ENCODE peak calls at places on chromosomes 12 and 14, in six cellular contexts. Q is GM23338, E is keratinocyte, T is pancreas, P is esophagus squamous epithelium, B is fibroblast of lung. H is an unnamed sample.

GRCh38 chr14:28673056-28673455 is 93.5 kb upstream of the FOXG1 start:
- DNase-seq in Q (no peak), E (no peak), T (no peak), P (no peak), B (no peak), H (no peak)

GRCh38 chr12:124040286-124040685 is 67.3 kb downstream of the ZNF664 start:
- DNase-seq in Q (no peak), E (no peak), T (no peak), P (no peak), B (no peak), H (no peak)

GRCh38 chr12:19035552-19035951 is 94.0 kb upstream of the PLEKHA5 start:
- DNase-seq in Q (no peak), E (no peak), T (no peak), P (no peak), B (peak), H (no peak)

GRCh38 chr12:52496054-52496453 is 3.0 kb upstream of the KRT6A start:
- DNase-seq in Q (no peak), E (no peak), T (no peak), P (no peak), B (no peak), H (no peak)

GRCh38 chr14:100790785-100791667 is 34.9 kb upstream of the MEG3 start:
- DNase-seq in Q (no peak), E (no peak), T (no peak), P (no peak), B (peak), H (no peak)

GRCh38 chr12:52251367-52252055 is 18.5 kb downstream of the KRT7 start:
- DNase-seq in Q (no peak), E (no peak), T (peak), P (no peak), B (no peak), H (no peak)

GRCh38 chr12:101931498-101932326 is 54.3 kb downstream of the DRAM1 start:
- DNase-seq in Q (no peak), E (no peak), T (no peak), P (no peak), B (no peak), H (no peak)

GRCh38 chr14:65164068-65164824 is 61.9 kb upstream of the MAX start:
- DNase-seq in Q (peak), E (no peak), T (peak), P (no peak), B (peak), H (no peak)

DNA sequence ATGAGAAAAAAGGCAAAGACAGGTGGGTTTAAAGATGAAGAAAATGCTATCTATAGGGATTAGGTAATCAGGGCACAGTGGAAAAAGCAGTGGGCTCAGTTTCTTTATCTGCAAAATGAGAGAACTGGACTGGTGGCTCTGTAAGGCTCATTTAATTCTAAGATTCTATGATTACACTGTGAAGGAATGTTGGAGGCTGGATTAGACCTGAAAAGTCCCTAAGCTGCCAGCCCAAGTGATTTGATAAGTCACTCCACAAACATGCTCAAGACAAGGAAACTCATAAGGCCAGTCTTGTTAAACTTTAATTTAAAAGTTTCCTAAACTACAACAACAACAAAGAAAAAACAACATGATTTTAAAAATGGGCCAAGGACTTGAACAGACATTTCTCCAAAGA is 75.1 kb downstream of the DCAF5 start:
- DNase-seq in Q (no peak), E (no peak), T (no peak), P (no peak), B (peak), H (no peak)
- H3K27ac ChIP-seq in Q (no peak), E (peak), T (no peak), P (peak), B (peak), H (no peak)

GRCh38 chr12:48005750-48006021 is 1.4 kb upstream of the COL2A1 start:
- DNase-seq in Q (no peak), E (no peak), T (no peak), P (no peak), B (no peak), H (no peak)

GRCh38 chr12:48002773-48003218 is 1.5 kb downstream of the COL2A1 start:
- DNase-seq in Q (peak), E (no peak), T (peak), P (no peak), B (peak), H (peak)

GRCh38 chr12:48004941-48005749 is 869 bp upstream of the COL2A1 start:
- DNase-seq in Q (peak), E (no peak), T (no peak), P (no peak), B (no peak), H (no peak)

GRCh38 chr12:48003226-48004038 is 844 bp downstream of the COL2A1 start:
- DNase-seq in Q (peak), E (no peak), T (no peak), P (no peak), B (peak), H (no peak)

DNA sequence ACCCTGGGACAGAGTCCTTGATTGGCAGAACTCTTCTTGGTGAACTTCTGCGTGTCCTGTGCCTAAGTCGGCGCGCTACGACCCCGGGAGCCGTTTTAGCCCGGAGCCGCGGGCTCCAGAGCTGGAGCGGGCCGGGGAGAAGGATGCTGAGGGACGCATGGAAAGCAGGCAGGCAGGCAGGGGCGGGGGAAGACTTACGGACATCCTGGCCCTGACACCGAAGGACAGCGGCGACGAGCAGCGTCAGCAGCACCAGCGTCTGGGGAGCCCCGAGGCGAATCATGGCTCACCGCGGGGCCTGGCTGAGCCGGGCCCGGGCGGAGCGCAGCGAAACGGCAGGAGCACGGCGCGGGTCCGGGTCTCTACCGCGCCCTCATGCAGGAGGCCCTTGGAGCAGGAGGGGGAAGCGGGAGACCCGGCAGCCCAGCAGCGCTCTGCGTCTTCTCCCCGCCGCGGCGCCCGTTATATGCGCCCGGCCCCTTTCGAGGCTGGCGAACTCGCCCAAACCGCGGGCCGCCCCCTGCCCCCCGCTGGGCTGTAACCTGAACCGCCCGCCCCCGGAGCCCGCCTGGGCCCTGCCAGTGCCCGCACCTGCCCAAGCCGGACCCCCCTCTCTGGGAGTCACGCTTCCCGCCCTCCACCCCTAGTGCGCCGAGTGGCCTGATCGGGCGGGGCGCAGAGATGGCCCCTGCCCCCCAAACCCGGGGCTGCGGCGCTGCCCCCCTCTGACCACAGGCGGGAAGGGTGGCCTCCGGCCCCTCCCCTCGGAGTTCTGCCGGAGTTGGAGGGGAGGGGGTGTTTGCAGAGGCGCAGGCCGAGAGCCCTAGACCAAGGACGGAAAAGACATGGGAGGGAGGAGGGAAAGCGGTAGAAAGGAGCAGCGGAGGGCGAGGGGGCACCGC is at the start of gene COL2A1:
- DNase-seq in Q (peak), E (no peak), T (no peak), P (no peak), B (peak), H (peak)
- H3K4me3 ChIP-seq in Q (peak), E (no peak), T (no peak), P (peak), B (peak), H (peak)

GRCh38 chr12:21223930-21224329 is 92.9 kb downstream of the SLCO1B1 start:
- DNase-seq in Q (no peak), E (no peak), T (no peak), P (no peak), B (no peak), H (no peak)

GRCh38 chr12:21221778-21222177 is 90.8 kb downstream of the SLCO1B1 start:
- DNase-seq in Q (no peak), E (no peak), T (no peak), P (no peak), B (no peak), H (no peak)

GRCh38 chr12:21221072-21221471 is 90.1 kb downstream of the SLCO1B1 start:
- DNase-seq in Q (no peak), E (no peak), T (no peak), P (no peak), B (no peak), H (no peak)

GRCh38 chr12:21219206-21219605 is 88.2 kb downstream of the SLCO1B1 start:
- DNase-seq in Q (no peak), E (no peak), T (no peak), P (no peak), B (no peak), H (no peak)

GRCh38 chr12:21220266-21220665 is 89.3 kb downstream of the SLCO1B1 start:
- DNase-seq in Q (no peak), E (no peak), T (no peak), P (no peak), B (no peak), H (no peak)
- TF ChIP-seq CTCF in Q (no peak), E (no peak), T (no peak), P (no peak), B (no peak), H (no peak)

GRCh38 chr12:13210543-13211190 is 14.1 kb downstream of the EMP1 start:
- DNase-seq in Q (no peak), E (no peak), T (no peak), P (no peak), B (no peak), H (no peak)
- H3K27ac ChIP-seq in Q (no peak), E (peak), T (no peak), P (no peak), B (no peak), H (no peak)

DNA sequence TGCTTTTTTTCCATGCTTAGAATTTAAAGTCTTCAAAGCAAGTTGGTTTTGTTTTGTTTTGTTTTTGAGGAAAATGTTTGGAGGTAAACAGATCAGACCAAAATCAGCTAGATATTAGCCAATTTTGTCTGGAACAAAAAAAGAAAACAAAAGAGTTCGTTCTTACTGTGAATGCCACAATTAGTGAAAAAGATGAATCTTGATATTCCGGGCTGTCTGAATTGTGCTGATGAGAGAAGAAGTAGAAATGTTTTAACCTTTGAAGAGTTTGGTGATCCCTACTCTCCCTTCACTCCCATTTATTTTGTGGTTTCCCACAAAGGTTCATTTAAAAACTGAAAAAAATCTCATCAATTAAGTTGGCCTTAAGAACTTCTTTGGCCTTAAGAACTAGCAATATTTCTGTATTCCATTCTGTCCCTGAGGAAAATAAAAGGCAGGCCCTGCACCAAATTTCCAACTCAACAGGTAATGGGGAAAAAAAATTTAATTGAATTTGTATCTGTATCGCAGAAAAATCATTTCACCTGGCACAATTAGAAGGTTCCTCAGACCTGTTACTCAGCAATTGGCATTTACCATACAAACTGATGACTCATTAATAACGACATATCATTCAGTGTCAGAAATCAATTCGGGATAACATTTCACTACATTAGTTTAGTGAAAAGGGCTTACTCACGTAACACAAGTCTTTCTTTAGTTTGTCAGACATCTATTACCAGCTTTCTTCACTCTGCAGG is 562 bp upstream of the GLIPR1L2 start:
- DNase-seq in Q (no peak), E (peak), T (no peak), P (no peak), B (no peak), H (no peak)
- H3K4me3 ChIP-seq in Q (peak), E (peak), T (peak), P (peak), B (peak), H (peak)

DNA sequence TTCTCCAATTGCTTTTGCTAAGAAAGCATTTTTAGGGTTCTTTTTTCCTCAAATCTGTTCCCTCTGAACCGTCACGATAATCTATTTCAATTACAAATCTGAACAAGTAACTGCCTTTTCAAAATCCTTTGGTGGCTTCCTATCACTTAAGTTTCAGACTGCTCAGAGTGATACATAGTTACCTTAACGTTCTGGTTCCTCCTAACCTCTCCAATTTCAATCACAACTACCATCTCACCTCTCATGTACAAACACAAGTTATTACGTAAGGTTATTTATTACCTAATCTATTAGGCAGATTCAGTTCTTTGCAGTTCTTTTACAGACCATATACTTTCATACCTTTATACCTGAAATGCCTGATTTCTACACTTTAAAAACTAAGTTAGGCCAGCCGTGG is 12.1 kb downstream of the RNF212B start:
- DNase-seq in Q (no peak), E (no peak), T (no peak), P (no peak), B (no peak), H (no peak)
- TF ChIP-seq CTCF in Q (no peak), E (no peak), T (no peak), P (no peak), B (no peak), H (no peak)

GRCh38 chr12:122306407-122306806 is 40.1 kb upstream of the VPS33A start:
- DNase-seq in Q (peak), E (no peak), T (no peak), P (no peak), B (no peak), H (no peak)

GRCh38 chr12:122309564-122310121 is 43.3 kb upstream of the VPS33A start:
- DNase-seq in Q (no peak), E (no peak), T (no peak), P (no peak), B (no peak), H (no peak)

GRCh38 chr12:122304924-122305323 is 38.6 kb upstream of the VPS33A start:
- DNase-seq in Q (no peak), E (no peak), T (no peak), P (no peak), B (no peak), H (no peak)

GRCh38 chr12:122310636-122311035 is 44.3 kb upstream of the VPS33A start:
- DNase-seq in Q (no peak), E (no peak), T (no peak), P (no peak), B (no peak), H (no peak)

GRCh38 chr12:122308811-122309210 is 42.5 kb upstream of the VPS33A start:
- DNase-seq in Q (no peak), E (no peak), T (no peak), P (no peak), B (no peak), H (no peak)
- H3K27ac ChIP-seq in Q (no peak), E (no peak), T (no peak), P (no peak), B (no peak), H (no peak)

DNA sequence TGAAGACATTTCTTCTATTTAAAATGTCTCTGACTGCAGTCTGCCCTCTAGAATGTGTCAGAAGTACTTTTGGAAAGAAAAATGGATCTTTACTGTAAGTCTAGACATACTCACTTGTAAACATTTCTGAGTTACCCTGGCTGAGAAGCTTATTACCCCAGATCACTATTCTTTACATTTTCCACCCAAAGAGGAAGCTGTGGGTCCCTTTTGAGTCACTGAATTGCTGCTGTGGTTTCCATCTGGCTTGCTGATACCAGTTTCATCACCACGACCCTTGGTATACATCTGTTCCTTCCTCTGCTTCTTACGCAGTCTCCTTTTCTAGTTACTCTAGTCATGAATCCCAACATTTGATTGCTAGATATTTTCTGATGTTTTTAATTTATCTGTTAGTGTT is 20.2 kb upstream of the CLEC4D start:
- DNase-seq in Q (no peak), E (no peak), T (no peak), P (no peak), B (no peak), H (no peak)
- H3K4me3 ChIP-seq in Q (no peak), E (no peak), T (no peak), P (no peak), B (no peak), H (no peak)

DNA sequence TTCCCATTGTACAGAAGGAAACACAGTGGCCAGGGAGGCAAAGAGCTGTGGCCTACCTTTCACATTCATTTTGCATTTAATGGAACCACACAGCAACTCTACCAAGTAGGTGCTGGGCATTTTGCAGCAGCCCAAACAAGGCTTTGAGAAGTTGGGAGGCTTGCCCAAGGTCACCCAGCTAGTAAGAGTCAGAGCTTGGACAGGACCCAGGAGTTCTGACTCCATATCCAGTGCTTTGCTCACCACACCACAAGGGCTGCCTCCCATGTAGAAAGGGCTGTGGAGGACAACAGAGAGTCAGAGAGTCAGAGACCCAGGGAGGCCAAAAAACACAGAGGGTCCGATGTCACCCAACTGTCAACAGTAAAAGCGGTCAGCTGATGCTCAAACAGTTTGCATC is 400.2 kb downstream of the BCL11B start:
- DNase-seq in Q (no peak), E (no peak), T (peak), P (no peak), B (no peak), H (no peak)
- TF ChIP-seq CTCF in Q (no peak), E (no peak), T (no peak), P (no peak), B (no peak), H (no peak)

DNA sequence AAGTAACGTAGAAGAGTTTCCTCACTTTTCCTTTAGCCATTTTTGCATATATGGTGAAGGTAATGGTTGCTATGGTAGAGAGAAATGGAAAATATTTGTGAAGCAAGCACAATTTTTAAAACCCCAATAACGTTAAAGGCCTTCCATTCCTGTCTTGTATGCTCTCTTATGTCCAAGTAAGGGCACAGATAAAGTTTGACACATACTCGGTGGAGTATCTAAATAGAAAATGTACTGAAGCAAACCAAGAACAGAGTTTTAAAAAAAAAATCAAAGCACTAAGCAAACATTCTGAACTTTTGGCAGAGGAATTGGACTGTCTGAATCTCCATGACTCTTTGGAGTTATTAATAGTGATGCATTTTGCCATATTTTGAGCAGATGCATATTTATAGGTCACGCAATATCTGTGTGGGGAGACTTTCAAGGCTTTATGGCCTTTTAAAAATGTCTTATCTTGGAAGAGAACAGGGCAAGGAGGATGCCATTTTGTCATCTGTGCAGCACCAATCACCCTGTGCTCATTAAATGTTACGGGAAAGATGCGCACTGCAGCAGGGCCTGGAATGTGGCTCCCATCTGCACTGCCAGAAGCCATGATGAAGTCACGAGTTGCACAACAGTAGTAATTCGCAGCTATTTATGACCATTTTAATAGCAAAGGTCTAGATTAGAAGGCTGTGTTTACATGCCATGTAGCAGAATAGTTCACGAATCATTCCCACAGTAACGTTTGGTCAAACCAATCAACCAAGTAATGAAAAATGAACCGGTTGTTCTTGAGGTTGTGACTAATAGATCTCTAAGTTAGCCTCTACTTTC is 23.3 kb upstream of the AMIGO2 start:
- DNase-seq in Q (no peak), E (no peak), T (no peak), P (no peak), B (peak), H (no peak)
- H3K27ac ChIP-seq in Q (no peak), E (no peak), T (no peak), P (no peak), B (peak), H (no peak)